ENCODE peak calls at places on chromosomes 12 and 14, in four cellular contexts. Y, F, D and Z are unnamed samples.

GRCh38 chr14:100487304-100487703 is 99.9 kb downstream of the BEGAIN start:
- DNase-seq in Y (no peak), F (no peak), D (no peak), Z (no peak)

GRCh38 chr12:13008741-13009380 is 8.8 kb upstream of the HEBP1 start:
- DNase-seq in Y (no peak), F (no peak), D (peak), Z (no peak)

GRCh38 chr14:33404054-33404453 is 465.4 kb downstream of the NPAS3 start:
- DNase-seq in Y (no peak), F (peak), D (peak), Z (no peak)

GRCh38 chr14:89365071-89365801 is 51.8 kb downstream of the FOXN3 start:
- DNase-seq in Y (peak), F (no peak), D (no peak), Z (peak)

GRCh38 chr12:124906606-124907261 is 7.7 kb downstream of the UBC start:
- DNase-seq in Y (peak), F (peak), D (peak), Z (peak)

GRCh38 chr12:41345071-41345470 is 157.0 kb downstream of the PDZRN4 start:
- DNase-seq in Y (no peak), F (no peak), D (no peak), Z (no peak)

GRCh38 chr12:121452356-121453021 is 52.6 kb downstream of the RNF34 start:
- DNase-seq in Y (no peak), F (peak), D (no peak), Z (no peak)

GRCh38 chr12:108640802-108641445 is 7.2 kb upstream of the SELPLG start:
- DNase-seq in Y (no peak), F (no peak), D (peak), Z (no peak)

GRCh38 chr14:34665785-34666425 is 36.0 kb upstream of the SNX6 start:
- DNase-seq in Y (no peak), F (peak), D (peak), Z (no peak)

GRCh38 chr12:54420766-54421144 is 1.7 kb upstream of the ITGA5 start:
- DNase-seq in Y (no peak), F (no peak), D (peak), Z (no peak)

GRCh38 chr14:103191856-103192835 is 68.9 kb downstream of the TNFAIP2 start:
- DNase-seq in Y (no peak), F (no peak), D (peak), Z (no peak)

GRCh38 chr12:5222011-5222461 is 178.4 kb downstream of the KCNA5 start:
- DNase-seq in Y (no peak), F (no peak), D (no peak), Z (no peak)

GRCh38 chr12:54160807-54161480 is 27.8 kb downstream of the SMUG1 start:
- DNase-seq in Y (no peak), F (no peak), D (no peak), Z (no peak)

GRCh38 chr12:48285751-48286650 is 64.7 kb downstream of the ZNF641 start:
- DNase-seq in Y (no peak), F (no peak), D (no peak), Z (no peak)

GRCh38 chr12:56377310-56377988 is 14.8 kb upstream of the APOF start:
- DNase-seq in Y (no peak), F (peak), D (no peak), Z (no peak)

GRCh38 chr12:49865109-49865781 is 22.3 kb upstream of the BCDIN3D start:
- DNase-seq in Y (no peak), F (no peak), D (no peak), Z (no peak)

GRCh38 chr12:44774815-44775411 is 101.2 kb downstream of the NELL2 start:
- DNase-seq in Y (peak), F (peak), D (peak), Z (peak)

GRCh38 chr12:91367234-91367849 is 184.7 kb upstream of the DCN start:
- DNase-seq in Y (peak), F (no peak), D (peak), Z (no peak)

GRCh38 chr12:11666651-11667050 is 17.2 kb downstream of the ETV6 start:
- DNase-seq in Y (no peak), F (no peak), D (no peak), Z (no peak)

GRCh38 chr12:68903511-68903910 is 29.5 kb downstream of the CPM start:
- DNase-seq in Y (no peak), F (no peak), D (no peak), Z (no peak)

GRCh38 chr12:71315328-71315960 is 124.2 kb upstream of the LGR5 start:
- DNase-seq in Y (no peak), F (no peak), D (no peak), Z (no peak)

GRCh38 chr12:34376133-34376799 is 354.0 kb downstream of the ALG10 start:
- DNase-seq in Y (no peak), F (no peak), D (no peak), Z (no peak)

GRCh38 chr12:98514984-98515367 is 414 bp upstream of the TMPO start:
- DNase-seq in Y (no peak), F (no peak), D (no peak), Z (no peak)

GRCh38 chr12:54959291-54960018 is 25.1 kb downstream of the TESPA1 start:
- DNase-seq in Y (peak), F (peak), D (no peak), Z (no peak)

GRCh38 chr12:114848661-114849060 is 164.7 kb upstream of the TBX3 start:
- DNase-seq in Y (no peak), F (no peak), D (peak), Z (no peak)

GRCh38 chr14:104749111-104749649 is 3.8 kb upstream of the SIVA1 start:
- DNase-seq in Y (no peak), F (peak), D (peak), Z (no peak)

GRCh38 chr14:97523936-97524335 is 726.8 kb downstream of the VRK1 start:
- DNase-seq in Y (no peak), F (peak), D (no peak), Z (no peak)

GRCh38 chr14:68772761-68773381 is 20.0 kb downstream of the ZFP36L1 start:
- DNase-seq in Y (no peak), F (no peak), D (no peak), Z (no peak)

GRCh38 chr14:100297320-100298300 is 8.6 kb downstream of the SLC25A29 start:
- DNase-seq in Y (peak), F (no peak), D (peak), Z (no peak)

GRCh38 chr14:32728957-32729356 is 209.7 kb upstream of the NPAS3 start:
- DNase-seq in Y (no peak), F (no peak), D (no peak), Z (no peak)

GRCh38 chr12:22046968-22047390 is 961 bp downstream of the CMAS start:
- DNase-seq in Y (no peak), F (no peak), D (no peak), Z (no peak)

GRCh38 chr14:21203470-21204166 is 47.8 kb upstream of the OR5AU1 start:
- DNase-seq in Y (no peak), F (no peak), D (no peak), Z (no peak)

GRCh38 chr12:6963016-6963731 is 7.3 kb downstream of the PHB2 start:
- DNase-seq in Y (no peak), F (peak), D (no peak), Z (no peak)

DNA sequence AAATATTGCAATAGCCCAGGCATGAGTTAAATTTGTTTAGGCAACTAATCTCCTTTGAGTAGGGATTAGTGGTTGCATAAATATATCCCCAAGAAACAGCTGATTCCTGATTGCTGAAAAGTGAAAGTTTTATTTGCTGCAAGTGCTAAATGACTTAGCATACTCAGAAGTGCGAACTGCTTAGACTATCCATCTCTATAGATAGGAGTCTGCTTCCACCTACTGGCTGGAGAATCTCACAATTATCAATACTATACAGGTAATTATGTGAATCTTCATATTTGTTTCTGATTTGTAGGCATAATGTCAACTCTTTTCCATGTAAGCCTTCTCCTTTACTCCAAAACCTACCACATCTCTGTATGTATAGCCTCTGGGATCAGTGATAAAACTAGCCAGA is 11.9 kb upstream of the SLCO1B3 start:
- DNase-seq in Y (no peak), F (peak), D (no peak), Z (no peak)
- TF ChIP-seq CTCF in Y (peak), F (peak), D (no peak), Z (peak)

GRCh38 chr14:75453817-75454434 is 26.1 kb downstream of the JDP2 start:
- DNase-seq in Y (peak), F (no peak), D (no peak), Z (no peak)

GRCh38 chr14:75452324-75452723 is 24.5 kb downstream of the JDP2 start:
- DNase-seq in Y (no peak), F (no peak), D (peak), Z (no peak)

GRCh38 chr14:75450381-75451276 is 22.8 kb downstream of the JDP2 start:
- DNase-seq in Y (no peak), F (peak), D (no peak), Z (no peak)

GRCh38 chr14:75454963-75455546 is 27.2 kb downstream of the JDP2 start:
- DNase-seq in Y (no peak), F (peak), D (peak), Z (no peak)

GRCh38 chr14:75452900-75453816 is 25.3 kb downstream of the JDP2 start:
- DNase-seq in Y (no peak), F (peak), D (peak), Z (peak)
- TF ChIP-seq CTCF in Y (no peak), F (no peak), D (no peak), Z (no peak)

DNA sequence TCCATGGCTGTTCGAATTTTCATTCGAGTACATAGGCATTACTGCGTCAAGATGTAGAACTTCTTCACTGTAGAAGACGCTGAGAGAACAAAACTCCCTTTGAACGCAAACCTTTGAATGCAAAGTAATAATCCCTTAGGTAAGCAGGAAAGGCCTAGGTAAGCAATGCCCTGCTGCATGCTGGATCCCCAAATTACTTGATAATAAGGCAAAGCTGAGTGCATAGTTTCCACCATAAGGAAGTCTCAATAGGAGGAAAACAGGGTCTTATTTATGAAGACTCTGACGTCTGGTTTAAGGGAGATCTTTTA is 10.0 kb upstream of the RTRAF start:
- DNase-seq in Y (no peak), F (no peak), D (no peak), Z (no peak)
- TF ChIP-seq CTCF in Y (no peak), F (no peak), D (no peak), Z (peak)

GRCh38 chr12:111687255-111687654 is 1.4 kb downstream of the ACAD10 start:
- DNase-seq in Y (peak), F (peak), D (no peak), Z (no peak)
- TF ChIP-seq CTCF in Y (peak), F (peak), D (no peak), Z (no peak)

GRCh38 chr14:23517650-23518329 is 33.8 kb downstream of the ZFHX2 start:
- DNase-seq in Y (no peak), F (no peak), D (no peak), Z (no peak)
- TF ChIP-seq CTCF in Y (no peak), F (no peak), D (no peak), Z (no peak)

GRCh38 chr14:52683985-52684520 is 11.3 kb downstream of the ERO1A start:
- DNase-seq in Y (no peak), F (no peak), D (no peak), Z (no peak)

GRCh38 chr14:52678591-52678990 is 16.8 kb downstream of the ERO1A start:
- DNase-seq in Y (no peak), F (peak), D (no peak), Z (no peak)
- TF ChIP-seq CTCF in Y (peak), F (peak), D (no peak), Z (peak)

GRCh38 chr14:55146425-55146824 is 17.4 kb downstream of the LGALS3 start:
- DNase-seq in Y (no peak), F (no peak), D (no peak), Z (no peak)
- TF ChIP-seq CTCF in Y (no peak), F (no peak), D (no peak), Z (no peak)

DNA sequence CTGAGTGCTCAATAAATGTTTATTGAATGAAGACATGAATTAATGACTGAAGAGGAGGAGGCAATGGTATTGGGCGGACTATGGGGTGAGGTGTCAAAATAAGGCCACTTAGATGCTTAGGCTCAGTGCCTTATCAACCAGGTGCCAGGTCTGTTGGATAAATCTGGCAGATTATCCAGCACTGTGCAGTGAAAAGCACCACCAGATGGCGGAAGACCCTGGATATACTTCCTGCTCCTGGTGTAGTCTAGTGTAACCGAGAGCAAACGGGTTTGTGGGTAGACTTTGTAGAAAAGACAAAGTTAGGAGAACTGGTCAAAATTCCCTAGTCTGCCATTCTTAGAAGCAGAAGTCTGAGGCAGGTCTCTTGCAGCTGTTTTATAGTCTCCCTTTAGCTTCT is 306.3 kb downstream of the ATP23 start:
- DNase-seq in Y (no peak), F (no peak), D (no peak), Z (no peak)
- TF ChIP-seq CTCF in Y (no peak), F (no peak), D (no peak), Z (no peak)

DNA sequence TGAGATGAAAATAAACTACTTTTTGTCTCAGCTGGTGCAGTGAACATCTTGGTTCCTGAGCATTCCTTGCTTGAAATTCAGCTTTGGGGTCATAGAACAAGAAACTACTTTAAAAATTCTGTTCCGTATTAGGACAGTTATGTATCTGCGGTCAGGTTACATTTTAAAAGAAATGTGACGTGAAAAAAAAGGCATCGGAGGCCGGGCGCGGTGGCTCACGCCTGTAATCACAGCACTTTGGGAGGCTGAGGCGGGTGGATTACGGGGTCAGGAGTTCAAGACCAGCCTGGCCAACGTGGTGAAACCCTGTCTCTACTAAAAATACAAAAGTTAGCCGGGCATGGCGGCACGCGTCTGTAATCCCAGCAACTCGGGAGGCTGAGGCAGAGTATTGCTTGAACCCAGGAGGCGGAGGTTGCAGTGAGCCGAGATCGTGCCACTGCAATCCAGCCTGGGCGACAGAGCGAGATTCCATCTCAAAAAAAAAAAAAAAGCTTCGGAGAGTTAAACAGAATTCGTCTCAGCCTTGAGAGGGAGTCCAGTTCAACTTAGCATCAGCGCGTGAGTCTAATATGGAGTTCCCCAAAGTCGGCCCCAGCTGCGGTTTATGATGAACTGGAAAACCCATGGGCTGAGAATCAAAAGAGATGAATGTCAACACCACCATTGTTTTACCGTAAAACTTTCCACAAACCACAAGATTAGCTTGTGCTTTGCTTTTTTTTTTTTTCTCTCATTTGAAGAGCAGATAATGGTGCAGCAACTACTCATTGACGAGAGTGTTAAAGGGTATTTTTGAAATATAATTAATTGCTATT is 2.1 kb upstream of the SLC2A13 start:
- DNase-seq in Y (no peak), F (no peak), D (no peak), Z (no peak)
- TF ChIP-seq CTCF in Y (no peak), F (no peak), D (no peak), Z (peak)

GRCh38 chr12:52380271-52380694 is 5.2 kb downstream of the KRT84 start:
- DNase-seq in Y (no peak), F (peak), D (peak), Z (peak)
- TF ChIP-seq CTCF in Y (peak), F (peak), D (peak), Z (peak)